ENCODE peak calls at places on chromosomes 13 and 19, in ten cellular contexts. V is astrocyte of the spinal cord; A is mesendoderm; E is AML-193; H is aorta; T is endothelial cell; N is effector memory CD4-positive, alpha-beta T cell; B is NCI-H345; J is fibroblast of gingiva; P is KBM-7. S is an unnamed sample.

GRCh38 chr13:52838433-52839107 is 9.9 kb downstream of the PCDH8 start:
- DNase-seq in E (no peak), N (no peak), A (peak), J (no peak), V (no peak), P (no peak), B (no peak), H (no peak), T (no peak), S (no peak)

GRCh38 chr13:113922412-113923118 is 51.3 kb downstream of the C13orf46 start:
- DNase-seq in J (no peak), E (no peak), B (no peak), A (no peak), H (no peak), T (no peak), P (no peak), N (no peak), V (no peak), S (no peak)

GRCh38 chr13:106867249-106867648 is 299.3 kb upstream of the ARGLU1 start:
- DNase-seq in N (no peak), A (no peak), E (no peak), J (no peak), B (no peak), T (no peak), V (peak), P (peak), H (no peak), S (no peak)

GRCh38 chr19:10334340-10335148 is 1.2 kb upstream of the RAVER1 start:
- DNase-seq in A (peak), J (peak), H (peak), V (peak), E (no peak), P (peak), T (peak), N (peak), B (peak), S (peak)

GRCh38 chr19:48379058-48379457 is 12.3 kb downstream of the KDELR1 start:
- DNase-seq in H (no peak), V (no peak), T (no peak), P (no peak), B (no peak), E (no peak), J (no peak), A (no peak), N (no peak), S (no peak)

GRCh38 chr19:43618921-43619261 is 538 bp downstream of the ZNF428 start:
- DNase-seq in P (no peak), V (no peak), T (peak), E (peak), A (no peak), N (no peak), H (no peak), B (peak), J (no peak), S (peak)

GRCh38 chr13:75316427-75316826 is 165.5 kb downstream of the TBC1D4 start:
- DNase-seq in H (no peak), B (no peak), E (peak), N (no peak), J (peak), T (no peak), P (no peak), V (no peak), A (no peak), S (peak)

GRCh38 chr13:112448621-112449544 is 72.7 kb downstream of the SPACA7 start:
- DNase-seq in E (no peak), A (no peak), P (no peak), V (no peak), T (no peak), N (no peak), B (peak), J (no peak), H (no peak), S (no peak)

GRCh38 chr13:111470933-111471332 is 150.5 kb downstream of the TEX29 start:
- DNase-seq in N (no peak), B (no peak), H (no peak), T (no peak), A (no peak), E (no peak), P (no peak), J (no peak), V (no peak), S (no peak)

GRCh38 chr19:5170329-5170745 is 170.3 kb downstream of the PTPRS start:
- DNase-seq in T (peak), H (no peak), E (no peak), A (peak), J (no peak), B (no peak), N (peak), P (peak), V (no peak), S (peak)

GRCh38 chr13:94323746-94324408 is 155.6 kb downstream of the DCT start:
- DNase-seq in A (peak), N (peak), V (no peak), E (no peak), T (no peak), P (peak), J (no peak), B (no peak), H (no peak), S (no peak)

GRCh38 chr13:25468330-25469178 is 96.8 kb downstream of the ATP8A2 start:
- DNase-seq in T (peak), A (peak), J (no peak), N (no peak), B (peak), V (peak), P (no peak), E (no peak), H (no peak), S (peak)

GRCh38 chr19:35000338-35000646 is 169 bp downstream of the GRAMD1A start:
- DNase-seq in J (no peak), E (no peak), T (no peak), B (no peak), N (no peak), H (no peak), P (no peak), V (no peak), A (no peak), S (no peak)

S was measured in GM03348.